ENCODE peak calls at places on chromosome 15, in nine cellular contexts. Q, S, F, B, G, R, A, X and M are unnamed samples.

GRCh38 chr15:47675735-47676134 is 41.6 kb upstream of the SEMA6D start:
- DNase-seq in R (no peak), F (no peak), X (no peak), G (no peak), B (no peak), S (no peak), A (no peak), Q (no peak), M (no peak)

GRCh38 chr15:87082576-87082975 is 1002.9 kb downstream of the AGBL1 start:
- DNase-seq in S (no peak), B (no peak), R (no peak), X (no peak), A (no peak), G (no peak), F (no peak), Q (no peak), M (no peak)

GRCh38 chr15:52124270-52124878 is 11.8 kb upstream of the BCL2L10 start:
- DNase-seq in S (no peak), X (no peak), F (no peak), A (peak), B (peak), R (no peak), Q (no peak), G (no peak), M (peak)

GRCh38 chr15:62046064-62046779 is 14.0 kb downstream of the VPS13C start:
- DNase-seq in S (no peak), G (no peak), A (no peak), B (no peak), X (no peak), F (no peak), Q (peak), R (no peak), M (no peak)

GRCh38 chr15:67745059-67745993 is 80.0 kb upstream of the SKOR1 start:
- DNase-seq in R (no peak), B (peak), X (no peak), G (no peak), S (no peak), F (no peak), A (peak), Q (no peak), M (peak)

GRCh38 chr15:47787875-47788274 is 70.6 kb downstream of the SEMA6D start:
- DNase-seq in F (no peak), R (no peak), A (no peak), B (no peak), G (no peak), Q (no peak), S (no peak), X (no peak), M (no peak)

GRCh38 chr15:83380682-83381081 is 66.5 kb upstream of the SH3GL3 start:
- DNase-seq in A (peak), F (no peak), X (peak), B (peak), S (no peak), Q (peak), R (no peak), G (no peak), M (peak)

GRCh38 chr15:33354411-33354810 is 43.6 kb downstream of the RYR3 start:
- DNase-seq in Q (no peak), G (no peak), X (no peak), B (no peak), A (no peak), F (no peak), R (no peak), S (no peak), M (no peak)

GRCh38 chr15:31125061-31125460 is 23.5 kb upstream of the TRPM1 start:
- DNase-seq in Q (no peak), R (no peak), B (no peak), X (no peak), G (no peak), F (no peak), A (no peak), S (no peak), M (no peak)

GRCh38 chr15:43867096-43867495 is 40.3 kb downstream of the WDR76 start:
- DNase-seq in X (no peak), Q (no peak), A (no peak), R (no peak), F (no peak), G (no peak), S (peak), B (no peak), M (no peak)

GRCh38 chr15:75348563-75349350 is 1.9 kb downstream of the NEIL1 start:
- DNase-seq in X (peak), R (peak), B (no peak), S (no peak), F (no peak), A (peak), G (no peak), Q (peak), M (no peak)

GRCh38 chr15:55916666-55917409 is 76.6 kb downstream of the NEDD4 start:
- DNase-seq in X (no peak), F (no peak), B (peak), G (no peak), Q (no peak), A (peak), S (no peak), R (no peak), M (peak)

GRCh38 chr15:63880744-63881143 is 47.0 kb upstream of the HERC1 start:
- DNase-seq in R (peak), F (no peak), S (no peak), X (no peak), G (no peak), Q (no peak), A (no peak), B (peak), M (peak)

GRCh38 chr15:30990036-30990435 is 1.4 kb downstream of the MTMR10 start:
- DNase-seq in Q (no peak), G (no peak), B (no peak), X (no peak), F (no peak), A (peak), R (no peak), S (no peak), M (no peak)

GRCh38 chr15:79635897-79636596 is 203.9 kb downstream of the MINAR1 start:
- DNase-seq in R (no peak), G (no peak), Q (no peak), B (peak), S (no peak), A (peak), X (no peak), F (no peak), M (peak)

GRCh38 chr15:42695527-42696071 is 41.3 kb downstream of the CDAN1 start:
- DNase-seq in R (no peak), B (no peak), S (no peak), G (no peak), A (peak), Q (no peak), F (no peak), X (no peak), M (no peak)

GRCh38 chr15:78840661-78841060 is 29.4 kb upstream of the ADAMTS7 start:
- DNase-seq in S (no peak), Q (peak), F (no peak), A (no peak), X (no peak), B (no peak), R (peak), G (no peak), M (no peak)

GRCh38 chr15:68412218-68412617 is 19.7 kb downstream of the ITGA11 start:
- DNase-seq in R (peak), F (no peak), A (no peak), Q (no peak), G (no peak), S (peak), B (no peak), X (no peak), M (no peak)

GRCh38 chr15:69125236-69125635 is 35.2 kb upstream of the GLCE start:
- DNase-seq in S (no peak), G (no peak), Q (no peak), R (no peak), B (no peak), A (no peak), X (no peak), F (no peak), M (peak)

GRCh38 chr15:29600262-29600661 is 222.0 kb downstream of the TJP1 start:
- DNase-seq in F (no peak), Q (no peak), S (no peak), A (no peak), R (no peak), G (no peak), X (no peak), B (no peak), M (no peak)

GRCh38 chr15:48424076-48424475 is 92.8 kb downstream of the DUT start:
- DNase-seq in S (no peak), X (no peak), Q (no peak), A (peak), B (peak), R (no peak), F (no peak), G (no peak), M (peak)

GRCh38 chr15:28125673-28126651 is 26.8 kb upstream of the OCA2 start:
- DNase-seq in F (peak), Q (no peak), A (peak), R (no peak), X (no peak), S (peak), B (peak), G (no peak), M (peak)

GRCh38 chr15:68550498-68551295 is 28.1 kb upstream of the CORO2B start:
- DNase-seq in G (peak), Q (peak), B (peak), X (peak), S (no peak), A (peak), R (no peak), F (peak), M (peak)

GRCh38 chr15:89356634-89357298 is 22.1 kb upstream of the POLG start:
- DNase-seq in F (no peak), B (no peak), R (peak), G (no peak), A (peak), X (no peak), S (no peak), Q (no peak), M (peak)
- TF ChIP-seq CTCF in F (peak), B (peak), R (peak), G (no peak), A (peak), X (peak), S (no peak), Q (peak), M (peak)

GRCh38 chr15:89647191-89647851 is 7.9 kb downstream of the KIF7 start:
- DNase-seq in G (peak), A (peak), Q (peak), X (peak), B (peak), R (peak), F (peak), S (peak), M (peak)
- TF ChIP-seq CTCF in G (peak), A (peak), Q (peak), X (peak), B (peak), R (peak), F (peak), S (peak), M (peak)

GRCh38 chr15:65087873-65088642 is 11.5 kb downstream of the KBTBD13 start:
- DNase-seq in B (no peak), X (no peak), R (no peak), Q (no peak), G (peak), S (no peak), F (no peak), A (peak), M (no peak)
- TF ChIP-seq CTCF in B (no peak), X (no peak), R (no peak), Q (no peak), G (no peak), S (no peak), F (no peak), A (no peak), M (no peak)

GRCh38 chr15:73284073-73284472 is 84.7 kb downstream of the HCN4 start:
- DNase-seq in X (no peak), S (no peak), B (peak), R (no peak), Q (no peak), A (peak), F (no peak), G (no peak), M (peak)
- TF ChIP-seq CTCF in X (no peak), S (no peak), B (peak), R (no peak), Q (no peak), A (peak), F (peak), G (no peak), M (peak)

DNA sequence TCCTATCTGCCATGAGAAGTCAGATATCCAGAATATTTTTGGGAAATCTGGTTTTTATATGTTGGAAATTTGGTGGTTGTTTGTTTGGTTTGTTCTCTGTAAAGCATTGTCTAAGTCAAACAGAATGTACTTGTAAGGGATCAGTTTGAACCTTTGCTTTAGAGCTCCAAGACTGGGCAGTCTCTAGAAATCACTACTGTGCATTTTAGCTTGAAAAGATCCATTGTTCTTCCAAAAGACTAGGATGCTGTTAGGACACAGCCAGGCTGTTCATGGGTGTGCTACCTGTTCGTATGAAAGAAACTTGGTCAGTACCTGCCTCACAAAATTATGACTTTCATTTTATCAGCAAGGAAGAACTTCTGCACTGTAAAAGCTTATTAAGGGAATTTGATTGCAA is 182.6 kb downstream of the WDR72 start:
- DNase-seq in Q (no peak), R (no peak), A (no peak), X (no peak), F (no peak), B (no peak), S (no peak), G (no peak), M (no peak)
- TF ChIP-seq CTCF in Q (no peak), R (no peak), A (no peak), X (no peak), F (no peak), B (no peak), S (no peak), G (no peak), M (no peak)

DNA sequence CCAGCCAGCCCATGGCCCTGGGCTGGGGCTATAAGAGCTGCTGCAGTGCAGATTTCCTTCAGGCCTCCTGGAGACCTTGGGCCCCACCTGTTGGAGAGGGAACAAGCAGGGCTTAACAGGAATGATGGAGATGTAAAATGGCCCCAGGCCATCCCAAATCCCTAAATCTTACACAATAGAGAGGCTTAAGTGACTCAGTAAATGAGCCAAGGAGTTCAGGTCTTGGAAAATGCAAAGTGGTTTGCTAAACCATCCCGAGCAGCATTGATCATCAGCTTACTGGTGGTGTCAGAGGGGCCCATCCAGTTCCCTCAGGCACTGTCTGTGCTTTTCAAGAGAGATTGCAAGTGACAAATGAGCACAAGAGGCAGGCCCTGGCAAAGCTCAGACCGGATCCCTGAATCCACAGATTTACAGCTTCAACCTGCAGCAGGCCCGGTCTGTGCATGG is 325.5 kb downstream of the UACA start:
- DNase-seq in G (no peak), A (peak), S (no peak), R (no peak), B (no peak), F (no peak), Q (peak), X (no peak), M (no peak)
- TF ChIP-seq CTCF in G (no peak), A (no peak), S (no peak), R (no peak), B (no peak), F (no peak), Q (no peak), X (no peak), M (no peak)